ENCODE peak calls at places on chromosome 2, in four cellular contexts. F is breast epithelium, Q is SJSA1, S is gastrocnemius medialis. P is an unnamed sample.

GRCh38 chr2:69965756-69966447 is 4.5 kb upstream of the ASPRV1 start:
- DNase-seq in Q (no peak), F (no peak), S (no peak), P (no peak)

GRCh38 chr2:220198911-220199310 is 571.5 kb downstream of the SLC4A3 start:
- DNase-seq in S (no peak), F (no peak), Q (no peak), P (no peak)

GRCh38 chr2:2798337-2798736 is 467.3 kb upstream of the MYT1L start:
- DNase-seq in S (no peak), F (no peak), Q (no peak), P (no peak)

GRCh38 chr2:97645112-97645699 is 656 bp upstream of the COX5B start:
- DNase-seq in F (no peak), S (no peak), Q (no peak), P (no peak)

GRCh38 chr2:30113617-30114293 is 33.1 kb upstream of the YPEL5 start:
- DNase-seq in S (no peak), Q (peak; percentile 56), F (no peak), P (no peak)

GRCh38 chr2:3605013-3605961 is 10.4 kb downstream of the COLEC11 start:
- DNase-seq in F (peak; percentile 30), Q (no peak), S (no peak), P (no peak)

GRCh38 chr2:158102446-158102845 is 770 bp downstream of the UPP2 start:
- DNase-seq in Q (no peak), S (no peak), F (no peak), P (no peak)

GRCh38 chr2:110960281-110960680 is 160.4 kb upstream of the BCL2L11 start:
- DNase-seq in F (no peak), Q (no peak), S (no peak), P (no peak)

GRCh38 chr2:109497447-109497846 is 116.3 kb downstream of the SEPTIN10 start:
- DNase-seq in F (no peak), S (peak; percentile 80), Q (no peak), P (no peak)

GRCh38 chr2:239067196-239067865 is 219.4 kb downstream of the TWIST2 start:
- DNase-seq in Q (no peak), F (no peak), S (no peak), P (no peak)

GRCh38 chr2:178250429-178250828 is 56.1 kb downstream of the OSBPL6 start:
- DNase-seq in Q (no peak), F (no peak), S (no peak), P (no peak)

GRCh38 chr2:101516833-101517690 is 42.1 kb upstream of the RFX8 start:
- DNase-seq in S (no peak), Q (peak; percentile 78), F (no peak), P (no peak)

GRCh38 chr2:218986148-218986761 is 1.3 kb upstream of the FEV start:
- DNase-seq in F (no peak), Q (no peak), S (no peak), P (no peak)

GRCh38 chr2:168566974-168567650 is 111.0 kb downstream of the CERS6 start:
- DNase-seq in F (no peak), Q (no peak), S (no peak), P (no peak)

GRCh38 chr2:226869371-226869770 is 33.5 kb downstream of the RHBDD1 start:
- DNase-seq in F (no peak), Q (no peak), S (no peak), P (no peak)

GRCh38 chr2:73963385-73964120 is 21.2 kb upstream of the TET3 start:
- DNase-seq in F (no peak), S (no peak), Q (no peak), P (no peak)

GRCh38 chr2:187959821-187960220 is 331.9 kb upstream of the GULP1 start:
- DNase-seq in Q (no peak), S (no peak), F (no peak), P (no peak)

GRCh38 chr2:112942654-112943002 is 31.7 kb downstream of the IL37 start:
- DNase-seq in S (no peak), F (no peak), Q (no peak), P (no peak)

GRCh38 chr2:127814677-127815076 is 3.7 kb upstream of the WDR33 start:
- DNase-seq in S (no peak), F (no peak), Q (no peak), P (no peak)

GRCh38 chr2:127400533-127400896 is 12.7 kb upstream of the MAP3K2 start:
- DNase-seq in F (no peak), Q (no peak), S (no peak), P (no peak)

DNA sequence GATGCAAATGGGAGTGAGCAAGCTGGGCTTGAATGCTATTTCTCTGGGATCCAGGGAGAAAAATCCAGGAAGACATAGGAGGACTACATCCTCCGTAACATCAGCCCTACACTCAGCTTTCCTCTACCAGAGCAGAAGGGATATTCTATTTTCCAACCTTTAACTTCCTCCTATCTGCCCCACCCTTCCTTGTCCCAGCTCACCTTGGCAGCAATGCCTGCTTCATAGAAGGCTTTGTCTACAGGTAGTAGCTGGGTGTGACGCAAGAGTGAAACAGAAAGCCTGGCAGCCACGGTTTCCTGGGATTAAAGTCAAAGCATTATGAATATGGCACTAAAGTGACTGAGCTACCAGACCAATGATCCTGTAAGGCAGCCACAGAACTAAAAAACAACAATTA is 3.9 kb downstream of the KRTCAP3 start:
- DNase-seq in F (peak; percentile 90), S (no peak), Q (no peak), P (no peak)
- H3K27ac ChIP-seq in F (peak overlapping the region; percentile 89), S (no peak overlapping the region), Q (no peak overlapping the region), P (peak overlapping the region; percentile 1)

GRCh38 chr2:1740714-1741584 is 3.4 kb downstream of the PXDN start:
- DNase-seq in F (no peak), Q (peak; percentile 90), S (no peak), P (no peak)
- H3K27ac ChIP-seq in F (no peak overlapping the region), Q (peak overlapping the region; percentile 88), S (peak overlapping the region; percentile 37), P (no peak overlapping the region)

GRCh38 chr2:11500702-11501303 is 33.0 kb upstream of the GREB1 start:
- DNase-seq in Q (no peak), F (no peak), S (no peak), P (no peak)
- H3K27ac ChIP-seq in Q (no peak overlapping the region), F (no peak overlapping the region), S (no peak overlapping the region), P (no peak overlapping the region)

GRCh38 chr2:86199834-86200177 is 549 bp downstream of the MRPL35 start:
- DNase-seq in Q (no peak), S (no peak), F (no peak), P (no peak)

GRCh38 chr2:86204458-86204857 is 5.2 kb downstream of the MRPL35 start:
- DNase-seq in Q (no peak), F (no peak), S (no peak), P (no peak)

GRCh38 chr2:86203614-86204013 is 4.4 kb downstream of the MRPL35 start:
- DNase-seq in S (no peak), Q (no peak), F (no peak), P (no peak)

GRCh38 chr2:86202702-86203101 is 3.4 kb downstream of the MRPL35 start:
- DNase-seq in F (no peak), S (no peak), Q (no peak), P (no peak)

GRCh38 chr2:86201951-86202692 is 2.9 kb downstream of the MRPL35 start:
- DNase-seq in Q (no peak), F (no peak), S (no peak), P (no peak)
- H3K27ac ChIP-seq in Q (no peak overlapping the region), F (no peak overlapping the region), S (peak overlapping the region; percentile 61), P (no peak overlapping the region)

GRCh38 chr2:64624862-64625261 is 28.9 kb downstream of the SERTAD2 start:
- DNase-seq in Q (no peak), F (no peak), S (no peak), P (no peak)

GRCh38 chr2:64624108-64624610 is 29.6 kb downstream of the SERTAD2 start:
- DNase-seq in S (no peak), F (no peak), Q (no peak), P (no peak)

GRCh38 chr2:64622443-64623231 is 31.1 kb downstream of the SERTAD2 start:
- DNase-seq in Q (peak; percentile 49), F (no peak), S (no peak), P (no peak)

GRCh38 chr2:64625352-64626145 is 28.2 kb downstream of the SERTAD2 start:
- DNase-seq in F (no peak), S (no peak), Q (no peak), P (no peak)

GRCh38 chr2:64623232-64623879 is 30.4 kb downstream of the SERTAD2 start:
- DNase-seq in S (no peak), F (no peak), Q (peak; percentile 8), P (no peak)
- H3K27ac ChIP-seq in S (no peak overlapping the region), F (no peak overlapping the region), Q (no peak overlapping the region), P (no peak overlapping the region)

GRCh38 chr2:204024503-204024902 is 87.9 kb downstream of the ICOS start:
- DNase-seq in S (no peak), Q (peak; percentile 12), F (no peak), P (no peak)
- H3K27ac ChIP-seq in S (no peak overlapping the region), Q (no peak overlapping the region), F (no peak overlapping the region), P (no peak overlapping the region)

GRCh38 chr2:203733683-203734082 is 27.2 kb downstream of the CD28 start:
- DNase-seq in S (no peak), F (no peak), Q (no peak), P (no peak)

GRCh38 chr2:203740741-203741363 is 34.4 kb downstream of the CD28 start:
- DNase-seq in Q (no peak), S (no peak), F (no peak), P (no peak)

GRCh38 chr2:203734276-203734983 is 28.0 kb downstream of the CD28 start:
- DNase-seq in S (no peak), Q (no peak), F (no peak), P (no peak)

GRCh38 chr2:203739351-203739750 is 32.9 kb downstream of the CD28 start:
- DNase-seq in F (no peak), Q (no peak), S (no peak), P (no peak)

DNA sequence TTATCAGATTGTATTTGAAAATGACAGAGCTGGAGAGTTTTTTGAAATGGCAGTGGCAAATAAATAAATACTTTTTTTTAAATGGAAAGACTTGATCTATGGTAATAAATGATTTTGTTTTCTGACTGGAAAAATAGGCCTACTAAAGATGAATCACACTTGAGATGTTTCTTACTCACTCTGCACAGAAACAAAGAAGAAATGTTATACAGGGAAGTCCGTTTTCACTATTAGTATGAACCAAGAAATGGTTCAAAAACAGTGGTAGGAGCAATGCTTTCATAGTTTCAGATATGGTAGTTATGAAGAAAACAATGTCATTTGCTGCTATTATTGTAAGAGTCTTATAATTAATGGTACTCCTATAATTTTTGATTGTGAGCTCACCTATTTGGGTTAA is 30.9 kb downstream of the CD28 start:
- DNase-seq in S (no peak), F (no peak), Q (no peak), P (no peak)
- H3K27ac ChIP-seq in S (no peak overlapping the region), F (no peak overlapping the region), Q (no peak overlapping the region), P (peak overlapping the region; percentile 80)

GRCh38 chr2:59691518-59692190 is 861.8 kb downstream of the BCL11A start:
- DNase-seq in F (no peak), Q (no peak), S (peak; percentile 18), P (no peak)
- H3K27ac ChIP-seq in F (peak overlapping the region; percentile 59), Q (no peak overlapping the region), S (peak overlapping the region; percentile 78), P (no peak overlapping the region)

P was measured in effector memory CD4-positive, alpha-beta T cell.